ENCODE peak calls at places on chromosome 1, in ten cellular contexts. One of them, this sample, is unnamed.

GRCh38 chr1:151596166-151596933 is 15.5 kb upstream of the SNX27 start:
- DNase-seq in Peyer's patch: no peak
- DNase-seq in tibial artery: no peak
- DNase-seq in left lung: no peak
- DNase-seq in dorsolateral prefrontal cortex: no peak
- DNase-seq in osteocyte: no peak
- DNase-seq in A549: peak; percentile 49
- DNase-seq in AG10803: no peak
- DNase-seq in transverse colon: no peak
- DNase-seq in neural crest cell: no peak
- DNase-seq in this sample: no peak

GRCh38 chr1:28099050-28099769 is 10.8 kb upstream of the EYA3 start:
- DNase-seq in dorsolateral prefrontal cortex: no peak
- DNase-seq in A549: no peak
- DNase-seq in transverse colon: no peak
- DNase-seq in AG10803: no peak
- DNase-seq in Peyer's patch: no peak
- DNase-seq in tibial artery: no peak
- DNase-seq in left lung: no peak
- DNase-seq in osteocyte: peak; percentile 40
- DNase-seq in neural crest cell: no peak
- DNase-seq in this sample: no peak

GRCh38 chr1:32981003-32981909 is 16.6 kb upstream of the RNF19B start:
- DNase-seq in A549: peak; percentile 72
- DNase-seq in transverse colon: peak; percentile 76
- DNase-seq in left lung: no peak
- DNase-seq in tibial artery: peak; percentile 75
- DNase-seq in AG10803: peak; percentile 79
- DNase-seq in Peyer's patch: peak; percentile 64
- DNase-seq in neural crest cell: no peak
- DNase-seq in osteocyte: no peak
- DNase-seq in dorsolateral prefrontal cortex: no peak
- DNase-seq in this sample: no peak

GRCh38 chr1:25906644-25907300 is 553 bp upstream of the STMN1 start:
- DNase-seq in Peyer's patch: peak; percentile 27
- DNase-seq in neural crest cell: peak; percentile 36
- DNase-seq in left lung: peak; percentile 80
- DNase-seq in transverse colon: peak; percentile 32
- DNase-seq in tibial artery: peak; percentile 71
- DNase-seq in AG10803: no peak
- DNase-seq in osteocyte: no peak
- DNase-seq in dorsolateral prefrontal cortex: peak; percentile 48
- DNase-seq in A549: no peak
- DNase-seq in this sample: no peak

GRCh38 chr1:100894622-100895539 is at the start of gene EXTL2:
- DNase-seq in transverse colon: peak; percentile 92
- DNase-seq in AG10803: peak; percentile 60
- DNase-seq in A549: peak; percentile 51
- DNase-seq in neural crest cell: peak; percentile 62
- DNase-seq in dorsolateral prefrontal cortex: peak; percentile 85
- DNase-seq in osteocyte: peak; percentile 89
- DNase-seq in tibial artery: peak; percentile 91
- DNase-seq in Peyer's patch: peak; percentile 71
- DNase-seq in left lung: peak; percentile 93
- DNase-seq in this sample: peak; percentile 27

GRCh38 chr1:195188821-195189220 is 1419.4 kb downstream of the KCNT2 start:
- DNase-seq in A549: no peak
- DNase-seq in left lung: no peak
- DNase-seq in transverse colon: no peak
- DNase-seq in Peyer's patch: no peak
- DNase-seq in dorsolateral prefrontal cortex: no peak
- DNase-seq in tibial artery: no peak
- DNase-seq in AG10803: no peak
- DNase-seq in osteocyte: no peak
- DNase-seq in neural crest cell: no peak
- DNase-seq in this sample: no peak

GRCh38 chr1:119787776-119788175 is 19.1 kb upstream of the HMGCS2 start:
- DNase-seq in osteocyte: no peak
- DNase-seq in tibial artery: no peak
- DNase-seq in dorsolateral prefrontal cortex: no peak
- DNase-seq in left lung: no peak
- DNase-seq in AG10803: peak; percentile 51
- DNase-seq in neural crest cell: no peak
- DNase-seq in A549: no peak
- DNase-seq in Peyer's patch: no peak
- DNase-seq in transverse colon: no peak
- DNase-seq in this sample: no peak

GRCh38 chr1:165631403-165632151 is 543 bp downstream of the MGST3 start:
- DNase-seq in neural crest cell: peak; percentile 46
- DNase-seq in transverse colon: peak; percentile 69
- DNase-seq in dorsolateral prefrontal cortex: peak; percentile 49
- DNase-seq in left lung: peak; percentile 84
- DNase-seq in tibial artery: peak; percentile 84
- DNase-seq in AG10803: peak; percentile 85
- DNase-seq in A549: peak; percentile 61
- DNase-seq in Peyer's patch: peak; percentile 34
- DNase-seq in osteocyte: no peak
- DNase-seq in this sample: peak; percentile 34

GRCh38 chr1:211814313-211814712 is 16.2 kb downstream of the LPGAT1 start:
- DNase-seq in transverse colon: no peak
- DNase-seq in left lung: no peak
- DNase-seq in tibial artery: no peak
- DNase-seq in A549: no peak
- DNase-seq in neural crest cell: no peak
- DNase-seq in dorsolateral prefrontal cortex: no peak
- DNase-seq in osteocyte: no peak
- DNase-seq in Peyer's patch: no peak
- DNase-seq in AG10803: no peak
- DNase-seq in this sample: no peak

GRCh38 chr1:173868266-173869107 is at the start of gene ZBTB37:
- DNase-seq in osteocyte: peak; percentile 92
- DNase-seq in AG10803: no peak
- DNase-seq in transverse colon: peak; percentile 97
- DNase-seq in A549: peak; percentile 65
- DNase-seq in dorsolateral prefrontal cortex: peak; percentile 69
- DNase-seq in neural crest cell: peak; percentile 74
- DNase-seq in tibial artery: no peak
- DNase-seq in Peyer's patch: peak; percentile 96
- DNase-seq in left lung: peak; percentile 97
- DNase-seq in this sample: peak; percentile 27

GRCh38 chr1:66288048-66288447 is 245.9 kb upstream of the SGIP1 start:
- DNase-seq in left lung: no peak
- DNase-seq in tibial artery: no peak
- DNase-seq in A549: no peak
- DNase-seq in osteocyte: no peak
- DNase-seq in neural crest cell: no peak
- DNase-seq in transverse colon: no peak
- DNase-seq in AG10803: no peak
- DNase-seq in dorsolateral prefrontal cortex: no peak
- DNase-seq in Peyer's patch: no peak
- DNase-seq in this sample: no peak

GRCh38 chr1:191490303-191490702 is 668.0 kb upstream of the RGS18 start:
- DNase-seq in osteocyte: no peak
- DNase-seq in left lung: no peak
- DNase-seq in neural crest cell: no peak
- DNase-seq in A549: no peak
- DNase-seq in Peyer's patch: no peak
- DNase-seq in tibial artery: no peak
- DNase-seq in AG10803: no peak
- DNase-seq in transverse colon: no peak
- DNase-seq in dorsolateral prefrontal cortex: no peak
- DNase-seq in this sample: no peak

GRCh38 chr1:237677979-237678378 is 212.7 kb downstream of the ZP4 start:
- DNase-seq in tibial artery: no peak
- DNase-seq in Peyer's patch: no peak
- DNase-seq in left lung: no peak
- DNase-seq in osteocyte: no peak
- DNase-seq in neural crest cell: no peak
- DNase-seq in dorsolateral prefrontal cortex: no peak
- DNase-seq in transverse colon: no peak
- DNase-seq in AG10803: peak; percentile 17
- DNase-seq in A549: no peak
- DNase-seq in this sample: no peak

GRCh38 chr1:86247553-86248279 is 91.1 kb upstream of the COL24A1 start:
- DNase-seq in A549: no peak
- DNase-seq in dorsolateral prefrontal cortex: no peak
- DNase-seq in osteocyte: no peak
- DNase-seq in Peyer's patch: no peak
- DNase-seq in AG10803: peak; percentile 75
- DNase-seq in left lung: no peak
- DNase-seq in tibial artery: no peak
- DNase-seq in transverse colon: no peak
- DNase-seq in neural crest cell: no peak
- DNase-seq in this sample: peak; percentile 79

GRCh38 chr1:214957330-214958137 is 125.0 kb upstream of the KCNK2 start:
- DNase-seq in osteocyte: no peak
- DNase-seq in dorsolateral prefrontal cortex: no peak
- DNase-seq in Peyer's patch: no peak
- DNase-seq in transverse colon: no peak
- DNase-seq in left lung: no peak
- DNase-seq in A549: peak; percentile 6
- DNase-seq in tibial artery: no peak
- DNase-seq in AG10803: peak; percentile 100
- DNase-seq in neural crest cell: no peak
- DNase-seq in this sample: peak; percentile 98

GRCh38 chr1:3775498-3776230 is 3.1 kb downstream of the SMIM1 start:
- DNase-seq in A549: peak; percentile 59
- DNase-seq in osteocyte: peak; percentile 82
- DNase-seq in Peyer's patch: peak; percentile 68
- DNase-seq in left lung: peak; percentile 85
- DNase-seq in transverse colon: peak; percentile 71
- DNase-seq in dorsolateral prefrontal cortex: no peak
- DNase-seq in neural crest cell: peak; percentile 33
- DNase-seq in AG10803: peak; percentile 33
- DNase-seq in tibial artery: no peak
- DNase-seq in this sample: peak; percentile 10
- TF ChIP-seq CTCF in A549: peak; percentile 31
- TF ChIP-seq CTCF in osteocyte: no peak
- TF ChIP-seq CTCF in Peyer's patch: peak; percentile 60
- TF ChIP-seq CTCF in left lung: no peak
- TF ChIP-seq CTCF in transverse colon: peak; percentile 30
- TF ChIP-seq CTCF in dorsolateral prefrontal cortex: no peak
- TF ChIP-seq CTCF in neural crest cell: peak; percentile 43
- TF ChIP-seq CTCF in AG10803: no peak
- TF ChIP-seq CTCF in tibial artery: no peak
- TF ChIP-seq CTCF in this sample: no peak

GRCh38 chr1:29725262-29725661 is 488.9 kb downstream of the PTPRU start:
- DNase-seq in Peyer's patch: no peak
- DNase-seq in dorsolateral prefrontal cortex: no peak
- DNase-seq in transverse colon: no peak
- DNase-seq in osteocyte: no peak
- DNase-seq in tibial artery: no peak
- DNase-seq in AG10803: no peak
- DNase-seq in neural crest cell: no peak
- DNase-seq in left lung: no peak
- DNase-seq in A549: no peak
- DNase-seq in this sample: no peak

GRCh38 chr1:29732438-29732837 is 496.1 kb downstream of the PTPRU start:
- DNase-seq in Peyer's patch: no peak
- DNase-seq in tibial artery: no peak
- DNase-seq in transverse colon: no peak
- DNase-seq in osteocyte: no peak
- DNase-seq in A549: no peak
- DNase-seq in left lung: no peak
- DNase-seq in neural crest cell: no peak
- DNase-seq in AG10803: no peak
- DNase-seq in dorsolateral prefrontal cortex: no peak
- DNase-seq in this sample: no peak

GRCh38 chr1:29729281-29729680 is 493.0 kb downstream of the PTPRU start:
- DNase-seq in A549: no peak
- DNase-seq in tibial artery: no peak
- DNase-seq in Peyer's patch: no peak
- DNase-seq in osteocyte: no peak
- DNase-seq in neural crest cell: no peak
- DNase-seq in AG10803: no peak
- DNase-seq in transverse colon: no peak
- DNase-seq in dorsolateral prefrontal cortex: no peak
- DNase-seq in left lung: no peak
- DNase-seq in this sample: no peak

GRCh38 chr1:29728703-29729102 is 492.4 kb downstream of the PTPRU start:
- DNase-seq in transverse colon: no peak
- DNase-seq in dorsolateral prefrontal cortex: no peak
- DNase-seq in tibial artery: no peak
- DNase-seq in AG10803: no peak
- DNase-seq in Peyer's patch: no peak
- DNase-seq in left lung: no peak
- DNase-seq in neural crest cell: no peak
- DNase-seq in osteocyte: no peak
- DNase-seq in A549: no peak
- DNase-seq in this sample: no peak
- TF ChIP-seq CTCF in transverse colon: no peak
- TF ChIP-seq CTCF in dorsolateral prefrontal cortex: no peak
- TF ChIP-seq CTCF in tibial artery: no peak
- TF ChIP-seq CTCF in AG10803: no peak
- TF ChIP-seq CTCF in Peyer's patch: no peak
- TF ChIP-seq CTCF in left lung: no peak
- TF ChIP-seq CTCF in neural crest cell: no peak
- TF ChIP-seq CTCF in osteocyte: no peak
- TF ChIP-seq CTCF in A549: no peak
- TF ChIP-seq CTCF in this sample: no peak

GRCh38 chr1:245520611-245521010 is 365.8 kb downstream of the KIF26B start:
- DNase-seq in transverse colon: no peak
- DNase-seq in AG10803: no peak
- DNase-seq in neural crest cell: no peak
- DNase-seq in dorsolateral prefrontal cortex: no peak
- DNase-seq in A549: no peak
- DNase-seq in left lung: no peak
- DNase-seq in Peyer's patch: no peak
- DNase-seq in tibial artery: no peak
- DNase-seq in osteocyte: no peak
- DNase-seq in this sample: no peak

GRCh38 chr1:245526141-245526540 is 371.4 kb downstream of the KIF26B start:
- DNase-seq in AG10803: no peak
- DNase-seq in dorsolateral prefrontal cortex: no peak
- DNase-seq in transverse colon: no peak
- DNase-seq in tibial artery: no peak
- DNase-seq in neural crest cell: no peak
- DNase-seq in Peyer's patch: no peak
- DNase-seq in left lung: no peak
- DNase-seq in A549: no peak
- DNase-seq in osteocyte: no peak
- DNase-seq in this sample: no peak
- TF ChIP-seq CTCF in AG10803: no peak
- TF ChIP-seq CTCF in dorsolateral prefrontal cortex: no peak
- TF ChIP-seq CTCF in transverse colon: no peak
- TF ChIP-seq CTCF in tibial artery: no peak
- TF ChIP-seq CTCF in neural crest cell: no peak
- TF ChIP-seq CTCF in Peyer's patch: no peak
- TF ChIP-seq CTCF in left lung: no peak
- TF ChIP-seq CTCF in A549: no peak
- TF ChIP-seq CTCF in osteocyte: no peak
- TF ChIP-seq CTCF in this sample: no peak

DNA sequence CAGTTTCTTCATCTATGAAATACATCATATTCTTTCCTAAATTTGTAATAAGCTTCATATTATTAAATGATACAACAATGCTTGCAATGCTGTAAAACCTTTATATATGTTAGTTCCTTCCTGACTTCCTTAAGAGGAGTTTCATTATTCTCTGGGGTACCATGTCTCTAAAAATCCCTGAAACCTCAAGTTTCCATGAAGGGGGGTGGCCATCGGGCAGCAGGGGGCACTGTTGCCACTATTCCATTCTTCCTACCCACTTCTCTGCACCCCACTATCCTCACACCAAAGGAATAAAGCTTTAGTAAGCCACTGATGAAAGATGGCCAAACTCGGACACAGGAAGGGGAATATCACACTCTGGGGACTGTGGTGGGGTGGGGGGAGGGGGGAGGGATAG is 9.0 kb upstream of the DMRTB1 start:
- DNase-seq in left lung: no peak
- DNase-seq in transverse colon: no peak
- DNase-seq in neural crest cell: no peak
- DNase-seq in AG10803: no peak
- DNase-seq in Peyer's patch: no peak
- DNase-seq in tibial artery: no peak
- DNase-seq in A549: no peak
- DNase-seq in osteocyte: no peak
- DNase-seq in dorsolateral prefrontal cortex: no peak
- DNase-seq in this sample: no peak
- TF ChIP-seq CTCF in left lung: no peak
- TF ChIP-seq CTCF in transverse colon: peak; percentile 7
- TF ChIP-seq CTCF in neural crest cell: peak; percentile 45
- TF ChIP-seq CTCF in AG10803: peak; percentile 26
- TF ChIP-seq CTCF in Peyer's patch: no peak
- TF ChIP-seq CTCF in tibial artery: no peak
- TF ChIP-seq CTCF in A549: peak; percentile 36
- TF ChIP-seq CTCF in osteocyte: no peak
- TF ChIP-seq CTCF in dorsolateral prefrontal cortex: no peak
- TF ChIP-seq CTCF in this sample: peak; percentile 22